ENCODE peak calls at places on chromosomes 3 and 15, in four cellular contexts. Z, N, O and H are unnamed samples. For H3K36me3, the result is how much of the 10 kb centered on the place peaks cover.

GRCh38 chr3:126522363-126522788 is 1.6 kb upstream of the CHST13 start:
- DNase-seq in Z (no peak), N (no peak), O (peak), H (peak)

GRCh38 chr3:101381809-101382208 is 61.4 kb upstream of the IMPG2 start:
- DNase-seq in Z (no peak), N (no peak), O (peak), H (no peak)

GRCh38 chr15:35671197-35671596 is 125.2 kb upstream of the DPH6 start:
- DNase-seq in Z (no peak), N (no peak), O (no peak), H (no peak)

GRCh38 chr3:67416703-67417102 is 237.7 kb downstream of the SUCLG2 start:
- DNase-seq in Z (no peak), N (no peak), O (no peak), H (no peak)

GRCh38 chr3:143433787-143434378 is 314.3 kb downstream of the CHST2 start:
- DNase-seq in Z (no peak), N (no peak), O (peak), H (no peak)

GRCh38 chr3:27877122-27878011 is 155.2 kb upstream of the EOMES start:
- DNase-seq in Z (no peak), N (no peak), O (no peak), H (peak)

GRCh38 chr3:57864853-57865252 is 108.7 kb downstream of the SLMAP start:
- DNase-seq in Z (no peak), N (no peak), O (no peak), H (peak)

GRCh38 chr15:63054985-63055384 is 12.4 kb downstream of the TPM1 start:
- DNase-seq in Z (no peak), N (no peak), O (no peak), H (no peak)

GRCh38 chr15:84582583-84583157 is 18.1 kb upstream of the ZSCAN2 start:
- DNase-seq in Z (no peak), N (no peak), O (no peak), H (no peak)

GRCh38 chr3:148911173-148911572 is 46.1 kb downstream of the CPA3 start:
- DNase-seq in Z (no peak), N (no peak), O (no peak), H (no peak)

GRCh38 chr3:51243919-51244318 is 141.2 kb upstream of the MANF start:
- DNase-seq in Z (no peak), N (no peak), O (no peak), H (no peak)

GRCh38 chr3:87468235-87468634 is 191.9 kb upstream of the POU1F1 start:
- DNase-seq in Z (no peak), N (no peak), O (no peak), H (no peak)

GRCh38 chr3:78511840-78512239 is 1256.0 kb downstream of the ROBO1 start:
- DNase-seq in Z (no peak), N (no peak), O (no peak), H (no peak)

GRCh38 chr3:155084567-155084966 is 4.4 kb downstream of the MME start:
- DNase-seq in Z (no peak), N (no peak), O (no peak), H (no peak)
- H3K36me3 ChIP-seq in Z (under half), N (under half), O (under half), H (under half)

GRCh38 chr3:60598668-60599067 is 652.6 kb downstream of the FHIT start:
- DNase-seq in Z (no peak), N (no peak), O (peak), H (no peak)

GRCh38 chr3:60599586-60599985 is 651.7 kb downstream of the FHIT start:
- DNase-seq in Z (no peak), N (no peak), O (no peak), H (no peak)

GRCh38 chr3:60588806-60589205 is 662.4 kb downstream of the FHIT start:
- DNase-seq in Z (no peak), N (no peak), O (no peak), H (no peak)

GRCh38 chr3:60594025-60594424 is 657.2 kb downstream of the FHIT start:
- DNase-seq in Z (no peak), N (no peak), O (no peak), H (no peak)
- TF ChIP-seq SUZ12 in Z (no peak), N (no peak), O (no peak), H (no peak)

GRCh38 chr3:112651076-112651475 is 10.1 kb upstream of the CCDC80 start:
- DNase-seq in Z (no peak), N (no peak), O (no peak), H (no peak)

GRCh38 chr3:112653209-112653871 is 12.4 kb upstream of the CCDC80 start:
- DNase-seq in Z (no peak), N (no peak), O (no peak), H (no peak)

GRCh38 chr3:112649478-112649735 is 8.5 kb upstream of the CCDC80 start:
- DNase-seq in Z (no peak), N (no peak), O (no peak), H (no peak)

GRCh38 chr3:112650472-112650871 is 9.5 kb upstream of the CCDC80 start:
- DNase-seq in Z (no peak), N (no peak), O (no peak), H (no peak)

DNA sequence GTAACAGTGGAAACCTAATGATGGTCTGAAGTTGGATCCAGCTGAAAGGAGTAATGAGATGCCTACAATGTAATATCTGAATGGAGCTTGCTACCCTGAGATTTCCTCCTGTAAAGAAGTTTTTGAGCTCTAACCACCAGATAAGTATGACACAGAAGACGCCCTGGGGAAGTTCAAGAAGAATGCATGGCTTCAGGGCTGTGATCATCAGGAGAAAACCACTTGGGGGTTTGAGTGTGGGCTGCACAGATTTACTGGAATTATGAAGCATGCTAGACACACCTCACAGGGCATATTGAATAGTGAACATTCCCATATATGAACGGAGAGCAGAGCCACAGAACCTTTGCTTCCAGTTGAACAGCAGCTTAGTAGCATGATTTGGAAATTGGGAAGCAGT is 10.6 kb upstream of the CCDC80 start:
- DNase-seq in Z (no peak), N (no peak), O (no peak), H (no peak)
- TF ChIP-seq YY1 in Z (no peak), N (no peak), O (no peak), H (no peak)

GRCh38 chr3:11536936-11537612 is 106.6 kb downstream of the VGLL4 start:
- DNase-seq in Z (no peak), N (no peak), O (no peak), H (no peak)
- H3K36me3 ChIP-seq in Z (under half), N (under half), O (under half), H (under half)

GRCh38 chr3:150443331-150443741 is 35.2 kb downstream of the TSC22D2 start:
- DNase-seq in Z (no peak), N (no peak), O (no peak), H (no peak)

GRCh38 chr3:150447631-150448465 is 39.8 kb downstream of the TSC22D2 start:
- DNase-seq in Z (no peak), N (no peak), O (no peak), H (no peak)

GRCh38 chr3:150449169-150449721 is 41.1 kb downstream of the TSC22D2 start:
- DNase-seq in Z (no peak), N (no peak), O (no peak), H (no peak)

GRCh38 chr3:150446470-150446977 is 38.4 kb downstream of the TSC22D2 start:
- DNase-seq in Z (no peak), N (no peak), O (no peak), H (no peak)

DNA sequence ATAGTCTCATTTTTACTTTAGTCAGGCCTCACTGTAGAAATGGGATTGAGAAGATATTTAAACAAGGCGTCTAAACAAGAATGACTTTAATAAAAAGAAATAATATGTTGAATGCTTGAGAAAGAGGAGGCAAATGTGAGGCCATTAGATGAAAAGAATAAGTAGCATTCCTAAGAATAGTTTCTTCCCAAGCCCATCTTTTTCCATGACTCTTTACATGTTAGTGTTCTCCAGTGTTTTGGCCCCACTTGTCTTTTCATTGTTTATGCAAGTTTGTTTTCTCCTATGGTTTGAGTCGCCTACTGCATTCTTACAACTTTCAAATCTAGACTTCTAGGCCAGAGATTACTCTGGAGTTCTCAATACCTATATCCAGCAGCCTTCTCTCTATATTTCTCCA is 39.0 kb downstream of the TSC22D2 start:
- DNase-seq in Z (no peak), N (no peak), O (no peak), H (no peak)
- TF ChIP-seq SUZ12 in Z (no peak), N (no peak), O (no peak), H (no peak)

DNA sequence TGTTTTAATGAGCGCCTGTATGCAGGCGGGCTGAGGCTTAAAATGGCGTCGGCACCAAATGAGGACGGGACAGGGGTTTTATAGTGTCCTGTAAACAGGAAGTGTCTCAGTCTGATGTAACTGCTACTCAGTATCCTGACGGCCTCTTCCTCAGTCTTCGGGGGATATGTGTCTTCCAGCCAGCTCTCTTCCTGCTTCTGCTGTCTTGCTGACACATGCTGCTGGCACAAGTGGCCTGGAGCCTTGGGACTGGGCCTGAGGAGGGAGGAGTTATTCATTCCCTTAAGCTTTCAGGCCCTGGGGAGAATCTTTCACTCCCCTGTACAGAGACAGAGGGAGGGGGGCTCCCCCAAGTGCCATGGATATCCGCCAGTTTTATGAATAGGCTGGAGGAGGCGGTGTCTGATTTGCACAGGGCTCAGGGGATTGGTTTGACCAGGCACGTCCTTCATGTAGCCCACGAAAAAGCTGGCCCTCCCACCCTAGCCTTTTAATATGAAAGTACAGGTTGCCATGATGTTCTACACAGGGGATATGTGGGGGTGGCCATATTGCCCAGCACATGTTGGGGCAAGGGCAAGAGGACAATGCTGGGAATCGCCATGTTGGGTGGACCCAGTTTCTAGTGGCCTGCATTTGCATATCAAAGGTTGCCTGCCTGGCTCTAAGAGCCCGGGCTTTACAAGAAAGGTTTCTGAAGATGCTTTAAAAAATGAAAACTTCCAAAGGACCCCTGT is 19.9 kb downstream of the NDUFB4 start:
- DNase-seq in Z (no peak), N (no peak), O (no peak), H (no peak)
- TF ChIP-seq YY1 in Z (peak), N (peak), O (no peak), H (peak)

GRCh38 chr3:141450727-141451378 is 36.0 kb upstream of the RASA2 start:
- DNase-seq in Z (no peak), N (no peak), O (no peak), H (no peak)
- H3K36me3 ChIP-seq in Z (under half), N (under half), O (under half), H (under half)